ENCODE peak calls at places on chromosome 6, in six cellular contexts. M, X, B, A, O and R are unnamed samples.

GRCh38 chr6:158475344-158476302 is 84.3 kb upstream of the TMEM181 start:
- DNase-seq in M (no peak), X (no peak), B (no peak), A (no peak), O (peak; percentile 57), R (no peak)

GRCh38 chr6:16999486-17000436 is 102.1 kb upstream of the STMND1 start:
- DNase-seq in M (peak; percentile 65), X (no peak), B (no peak), A (no peak), O (peak; percentile 94), R (no peak)

GRCh38 chr6:135675862-135676261 is 175.6 kb upstream of the PDE7B start:
- DNase-seq in M (no peak), X (peak; percentile 73), B (no peak), A (no peak), O (peak; percentile 41), R (no peak)

GRCh38 chr6:103783344-103783743 is 1076.4 kb downstream of the HACE1 start:
- DNase-seq in M (no peak), X (peak; percentile 9), B (no peak), A (no peak), O (no peak), R (no peak)

GRCh38 chr6:158068893-158069799 is 87.5 kb downstream of the SYNJ2 start:
- DNase-seq in M (no peak), X (no peak), B (peak; percentile 61), A (peak; percentile 32), O (peak; percentile 58), R (no peak)

GRCh38 chr6:75101896-75102680 is 103.8 kb downstream of the COL12A1 start:
- DNase-seq in M (no peak), X (no peak), B (no peak), A (no peak), O (peak; percentile 88), R (no peak)

GRCh38 chr6:38187688-38188590 is 368.4 kb downstream of the ZFAND3 start:
- DNase-seq in M (no peak), X (no peak), B (no peak), A (no peak), O (no peak), R (no peak)

GRCh38 chr6:64000873-64001497 is 365.4 kb downstream of the PHF3 start:
- DNase-seq in M (no peak), X (no peak), B (no peak), A (no peak), O (no peak), R (no peak)

GRCh38 chr6:8131265-8131897 is 29.0 kb upstream of the EEF1E1 start:
- DNase-seq in M (peak; percentile 39), X (peak; percentile 81), B (no peak), A (no peak), O (peak; percentile 70), R (no peak)

GRCh38 chr6:142841915-142842314 is 103.1 kb downstream of the HIVEP2 start:
- DNase-seq in M (no peak), X (no peak), B (no peak), A (no peak), O (no peak), R (no peak)

GRCh38 chr6:169589699-169590257 is 112.1 kb downstream of the WDR27 start:
- DNase-seq in M (no peak), X (no peak), B (no peak), A (no peak), O (no peak), R (no peak)

GRCh38 chr6:97394160-97394748 is 111.2 kb upstream of the MMS22L start:
- DNase-seq in M (peak; percentile 15), X (peak; percentile 64), B (no peak), A (no peak), O (peak; percentile 57), R (peak; percentile 32)

GRCh38 chr6:97663252-97663651 is 380.2 kb upstream of the MMS22L start:
- DNase-seq in M (no peak), X (peak; percentile 15), B (no peak), A (no peak), O (no peak), R (no peak)

GRCh38 chr6:147689398-147689797 is 180.9 kb downstream of the SAMD5 start:
- DNase-seq in M (no peak), X (no peak), B (no peak), A (no peak), O (peak; percentile 54), R (no peak)

GRCh38 chr6:16762265-16762546 is 946 bp upstream of the ATXN1 start:
- DNase-seq in M (no peak), X (no peak), B (no peak), A (no peak), O (no peak), R (no peak)

GRCh38 chr6:121520337-121521163 is 85.1 kb downstream of the GJA1 start:
- DNase-seq in M (peak; percentile 67), X (no peak), B (no peak), A (no peak), O (peak; percentile 89), R (no peak)

GRCh38 chr6:116511424-116512131 is at the start of gene CALHM5:
- DNase-seq in M (peak; percentile 78), X (peak; percentile 28), B (peak; percentile 72), A (peak; percentile 45), O (peak; percentile 94), R (peak; percentile 43)

GRCh38 chr6:16739329-16739801 is 21.9 kb downstream of the ATXN1 start:
- DNase-seq in M (no peak), X (no peak), B (peak; percentile 74), A (no peak), O (peak; percentile 76), R (no peak)

GRCh38 chr6:121760191-121760590 is 324.7 kb downstream of the GJA1 start:
- DNase-seq in M (no peak), X (no peak), B (no peak), A (no peak), O (no peak), R (no peak)

GRCh38 chr6:26104457-26105108 is 17.4 kb downstream of the HFE start:
- DNase-seq in M (no peak), X (no peak), B (no peak), A (no peak), O (no peak), R (no peak)

GRCh38 chr6:164569503-164569902 is 739.9 kb downstream of the C6orf118 start:
- DNase-seq in M (no peak), X (no peak), B (no peak), A (no peak), O (no peak), R (no peak)

GRCh38 chr6:100704941-100705340 is 176.2 kb downstream of the ASCC3 start:
- DNase-seq in M (no peak), X (no peak), B (no peak), A (no peak), O (no peak), R (no peak)

GRCh38 chr6:100701728-100702127 is 179.4 kb downstream of the ASCC3 start:
- DNase-seq in M (no peak), X (no peak), B (no peak), A (no peak), O (no peak), R (no peak)

GRCh38 chr6:100706491-100706890 is 174.6 kb downstream of the ASCC3 start:
- DNase-seq in M (no peak), X (no peak), B (no peak), A (no peak), O (no peak), R (no peak)
- H3K4me3 ChIP-seq in M (no peak overlapping the region), X (no peak overlapping the region), B (no peak overlapping the region), A (no peak overlapping the region), O (no peak overlapping the region), R (no peak overlapping the region)

GRCh38 chr6:31897612-31898199 is at the start of gene EHMT2:
- DNase-seq in M (no peak), X (peak; percentile 90), B (peak; percentile 91), A (peak; percentile 88), O (peak; percentile 68), R (peak; percentile 85)
- TF ChIP-seq CTCF in M (no peak), X (no peak), B (no peak), A (no peak), O (no peak), R (no peak)

GRCh38 chr6:15358579-15359327 is 112.9 kb downstream of the JARID2 start:
- DNase-seq in M (no peak), X (peak; percentile 56), B (no peak), A (no peak), O (peak; percentile 46), R (no peak)
- H3K27ac ChIP-seq in M (no peak overlapping the region), X (peak overlapping the region; percentile 86), B (no peak overlapping the region), A (no peak overlapping the region), O (no peak overlapping the region), R (no peak overlapping the region)

GRCh38 chr6:104958720-104959452 is 2.0 kb downstream of the LIN28B start:
- DNase-seq in M (no peak), X (peak; percentile 38), B (no peak), A (no peak), O (no peak), R (no peak)

GRCh38 chr6:104958178-104958520 is 1.2 kb downstream of the LIN28B start:
- DNase-seq in M (no peak), X (no peak), B (no peak), A (no peak), O (no peak), R (no peak)

GRCh38 chr6:104957301-104958177 is 632 bp downstream of the LIN28B start:
- DNase-seq in M (no peak), X (peak; percentile 41), B (no peak), A (no peak), O (no peak), R (no peak)

GRCh38 chr6:104956663-104957294 is at the start of gene LIN28B:
- DNase-seq in M (no peak), X (peak; percentile 37), B (no peak), A (no peak), O (no peak), R (no peak)

GRCh38 chr6:104959453-104959858 is 2.5 kb downstream of the LIN28B start:
- DNase-seq in M (no peak), X (no peak), B (no peak), A (no peak), O (no peak), R (no peak)
- H3K4me3 ChIP-seq in M (no peak overlapping the region), X (peak overlapping the region; percentile 76), B (no peak overlapping the region), A (no peak overlapping the region), O (no peak overlapping the region), R (no peak overlapping the region)

GRCh38 chr6:39811835-39812345 is 19.7 kb downstream of the DAAM2 start:
- DNase-seq in M (no peak), X (no peak), B (no peak), A (no peak), O (no peak), R (no peak)

GRCh38 chr6:39812853-39813533 is 20.8 kb downstream of the DAAM2 start:
- DNase-seq in M (no peak), X (no peak), B (no peak), A (no peak), O (peak; percentile 68), R (no peak)

GRCh38 chr6:39812496-39812852 is 20.3 kb downstream of the DAAM2 start:
- DNase-seq in M (no peak), X (no peak), B (no peak), A (no peak), O (no peak), R (no peak)

GRCh38 chr6:39806277-39806676 is 14.1 kb downstream of the DAAM2 start:
- DNase-seq in M (no peak), X (no peak), B (no peak), A (no peak), O (peak; percentile 37), R (no peak)

DNA sequence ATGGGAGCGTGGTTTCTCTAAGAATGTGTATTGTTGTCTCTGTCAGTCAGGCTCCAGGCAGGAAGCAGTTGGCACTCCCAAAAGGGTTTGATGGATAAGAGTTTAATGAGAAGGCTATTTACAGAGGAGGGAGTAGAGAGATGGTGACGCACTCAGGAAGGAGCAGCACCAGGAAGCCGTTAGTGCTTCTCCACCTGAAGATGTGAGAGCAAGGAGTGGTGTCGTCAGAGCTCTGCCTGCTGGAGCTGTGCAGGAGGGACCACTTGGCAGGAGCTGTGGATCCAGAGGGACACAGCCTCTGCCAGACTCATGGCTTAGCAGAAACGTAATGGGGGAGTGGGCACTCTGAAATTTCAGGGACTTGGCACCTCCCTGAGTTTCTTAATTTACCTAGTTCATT is 16.8 kb downstream of the DAAM2 start:
- DNase-seq in M (no peak), X (no peak), B (no peak), A (no peak), O (no peak), R (no peak)
- TF ChIP-seq CTCF in M (no peak), X (no peak), B (no peak), A (no peak), O (no peak), R (no peak)